ENCODE peak calls at places on chromosome 17, in ten cellular contexts. One of them, this sample, is unnamed.

GRCh38 chr17:17324616-17325015 is 21.4 kb downstream of the NT5M start:
- DNase-seq in stimulated activated CD4-positive, alpha-beta T cell treated with anti-CD3 and anti-CD28 coated beads, Interleukin-1b, Interleukin-23, amount 100 ng/mL, for 24 hours: no peak
- DNase-seq in activated CD4-positive, alpha-beta T cell treated with anti-CD3 and anti-CD28 coated beads for 36 hours: no peak
- DNase-seq in activated CD4-positive, CD25-positive, alpha-beta regulatory T cell treated with anti-CD3 and anti-CD28 coated beads, Interleukin-2, amount 50 U/mL, for 72 hours: no peak
- DNase-seq in GM23248: no peak
- DNase-seq in hippocampal formation: no peak
- DNase-seq in stimulated activated CD8-positive, alpha-beta memory T cell treated with anti-CD3 and anti-CD28 coated beads, Interleukin-4, amount 100 ng/mL, for 1 hour: no peak
- DNase-seq in kidney glomerular epithelial cell: no peak
- DNase-seq in neural crest cell: no peak
- DNase-seq in ACHN: no peak
- DNase-seq in this sample: no peak

GRCh38 chr17:48427598-48427997 is 2.4 kb downstream of the SKAP1 start:
- DNase-seq in stimulated activated CD4-positive, alpha-beta T cell treated with anti-CD3 and anti-CD28 coated beads, Interleukin-1b, Interleukin-23, amount 100 ng/mL, for 24 hours: no peak
- DNase-seq in activated CD4-positive, alpha-beta T cell treated with anti-CD3 and anti-CD28 coated beads for 36 hours: peak; percentile 85
- DNase-seq in activated CD4-positive, CD25-positive, alpha-beta regulatory T cell treated with anti-CD3 and anti-CD28 coated beads, Interleukin-2, amount 50 U/mL, for 72 hours: peak; percentile 59
- DNase-seq in GM23248: peak; percentile 4
- DNase-seq in hippocampal formation: no peak
- DNase-seq in stimulated activated CD8-positive, alpha-beta memory T cell treated with anti-CD3 and anti-CD28 coated beads, Interleukin-4, amount 100 ng/mL, for 1 hour: peak; percentile 33
- DNase-seq in kidney glomerular epithelial cell: no peak
- DNase-seq in neural crest cell: no peak
- DNase-seq in ACHN: peak; percentile 43
- DNase-seq in this sample: no peak

GRCh38 chr17:32805029-32805976 is 71.6 kb downstream of the MYO1D start:
- DNase-seq in stimulated activated CD4-positive, alpha-beta T cell treated with anti-CD3 and anti-CD28 coated beads, Interleukin-1b, Interleukin-23, amount 100 ng/mL, for 24 hours: no peak
- DNase-seq in activated CD4-positive, alpha-beta T cell treated with anti-CD3 and anti-CD28 coated beads for 36 hours: no peak
- DNase-seq in activated CD4-positive, CD25-positive, alpha-beta regulatory T cell treated with anti-CD3 and anti-CD28 coated beads, Interleukin-2, amount 50 U/mL, for 72 hours: no peak
- DNase-seq in GM23248: peak; percentile 57
- DNase-seq in hippocampal formation: no peak
- DNase-seq in stimulated activated CD8-positive, alpha-beta memory T cell treated with anti-CD3 and anti-CD28 coated beads, Interleukin-4, amount 100 ng/mL, for 1 hour: no peak
- DNase-seq in kidney glomerular epithelial cell: no peak
- DNase-seq in neural crest cell: no peak
- DNase-seq in ACHN: no peak
- DNase-seq in this sample: no peak

GRCh38 chr17:42249681-42250446 is 26.3 kb downstream of the STAT5B start:
- DNase-seq in stimulated activated CD4-positive, alpha-beta T cell treated with anti-CD3 and anti-CD28 coated beads, Interleukin-1b, Interleukin-23, amount 100 ng/mL, for 24 hours: no peak
- DNase-seq in activated CD4-positive, alpha-beta T cell treated with anti-CD3 and anti-CD28 coated beads for 36 hours: peak; percentile 71
- DNase-seq in activated CD4-positive, CD25-positive, alpha-beta regulatory T cell treated with anti-CD3 and anti-CD28 coated beads, Interleukin-2, amount 50 U/mL, for 72 hours: no peak
- DNase-seq in GM23248: no peak
- DNase-seq in hippocampal formation: no peak
- DNase-seq in stimulated activated CD8-positive, alpha-beta memory T cell treated with anti-CD3 and anti-CD28 coated beads, Interleukin-4, amount 100 ng/mL, for 1 hour: no peak
- DNase-seq in kidney glomerular epithelial cell: no peak
- DNase-seq in neural crest cell: no peak
- DNase-seq in ACHN: no peak
- DNase-seq in this sample: no peak

GRCh38 chr17:74230896-74231295 is 17.5 kb downstream of the TTYH2 start:
- DNase-seq in stimulated activated CD4-positive, alpha-beta T cell treated with anti-CD3 and anti-CD28 coated beads, Interleukin-1b, Interleukin-23, amount 100 ng/mL, for 24 hours: no peak
- DNase-seq in activated CD4-positive, alpha-beta T cell treated with anti-CD3 and anti-CD28 coated beads for 36 hours: no peak
- DNase-seq in activated CD4-positive, CD25-positive, alpha-beta regulatory T cell treated with anti-CD3 and anti-CD28 coated beads, Interleukin-2, amount 50 U/mL, for 72 hours: no peak
- DNase-seq in GM23248: no peak
- DNase-seq in hippocampal formation: no peak
- DNase-seq in stimulated activated CD8-positive, alpha-beta memory T cell treated with anti-CD3 and anti-CD28 coated beads, Interleukin-4, amount 100 ng/mL, for 1 hour: no peak
- DNase-seq in kidney glomerular epithelial cell: no peak
- DNase-seq in neural crest cell: no peak
- DNase-seq in ACHN: no peak
- DNase-seq in this sample: no peak

GRCh38 chr17:81523139-81524062 is 4.8 kb upstream of the FSCN2 start:
- DNase-seq in stimulated activated CD4-positive, alpha-beta T cell treated with anti-CD3 and anti-CD28 coated beads, Interleukin-1b, Interleukin-23, amount 100 ng/mL, for 24 hours: no peak
- DNase-seq in activated CD4-positive, alpha-beta T cell treated with anti-CD3 and anti-CD28 coated beads for 36 hours: no peak
- DNase-seq in activated CD4-positive, CD25-positive, alpha-beta regulatory T cell treated with anti-CD3 and anti-CD28 coated beads, Interleukin-2, amount 50 U/mL, for 72 hours: no peak
- DNase-seq in GM23248: peak; percentile 89
- DNase-seq in hippocampal formation: no peak
- DNase-seq in stimulated activated CD8-positive, alpha-beta memory T cell treated with anti-CD3 and anti-CD28 coated beads, Interleukin-4, amount 100 ng/mL, for 1 hour: no peak
- DNase-seq in kidney glomerular epithelial cell: peak; percentile 60
- DNase-seq in neural crest cell: peak; percentile 61
- DNase-seq in ACHN: peak; percentile 78
- DNase-seq in this sample: peak; percentile 89

GRCh38 chr17:52604105-52604504 is 445.6 kb upstream of the CA10 start:
- DNase-seq in stimulated activated CD4-positive, alpha-beta T cell treated with anti-CD3 and anti-CD28 coated beads, Interleukin-1b, Interleukin-23, amount 100 ng/mL, for 24 hours: no peak
- DNase-seq in activated CD4-positive, alpha-beta T cell treated with anti-CD3 and anti-CD28 coated beads for 36 hours: no peak
- DNase-seq in activated CD4-positive, CD25-positive, alpha-beta regulatory T cell treated with anti-CD3 and anti-CD28 coated beads, Interleukin-2, amount 50 U/mL, for 72 hours: no peak
- DNase-seq in GM23248: no peak
- DNase-seq in hippocampal formation: no peak
- DNase-seq in stimulated activated CD8-positive, alpha-beta memory T cell treated with anti-CD3 and anti-CD28 coated beads, Interleukin-4, amount 100 ng/mL, for 1 hour: no peak
- DNase-seq in kidney glomerular epithelial cell: no peak
- DNase-seq in neural crest cell: no peak
- DNase-seq in ACHN: no peak
- DNase-seq in this sample: peak; percentile 11

GRCh38 chr17:30600830-30601494 is 123.8 kb downstream of the GOSR1 start:
- DNase-seq in stimulated activated CD4-positive, alpha-beta T cell treated with anti-CD3 and anti-CD28 coated beads, Interleukin-1b, Interleukin-23, amount 100 ng/mL, for 24 hours: no peak
- DNase-seq in activated CD4-positive, alpha-beta T cell treated with anti-CD3 and anti-CD28 coated beads for 36 hours: peak; percentile 38
- DNase-seq in activated CD4-positive, CD25-positive, alpha-beta regulatory T cell treated with anti-CD3 and anti-CD28 coated beads, Interleukin-2, amount 50 U/mL, for 72 hours: no peak
- DNase-seq in GM23248: peak; percentile 63
- DNase-seq in hippocampal formation: no peak
- DNase-seq in stimulated activated CD8-positive, alpha-beta memory T cell treated with anti-CD3 and anti-CD28 coated beads, Interleukin-4, amount 100 ng/mL, for 1 hour: no peak
- DNase-seq in kidney glomerular epithelial cell: no peak
- DNase-seq in neural crest cell: no peak
- DNase-seq in ACHN: peak; percentile 29
- DNase-seq in this sample: peak; percentile 28

GRCh38 chr17:82240506-82241182 is 11.8 kb downstream of the SLC16A3 start:
- DNase-seq in stimulated activated CD4-positive, alpha-beta T cell treated with anti-CD3 and anti-CD28 coated beads, Interleukin-1b, Interleukin-23, amount 100 ng/mL, for 24 hours: no peak
- DNase-seq in activated CD4-positive, alpha-beta T cell treated with anti-CD3 and anti-CD28 coated beads for 36 hours: no peak
- DNase-seq in activated CD4-positive, CD25-positive, alpha-beta regulatory T cell treated with anti-CD3 and anti-CD28 coated beads, Interleukin-2, amount 50 U/mL, for 72 hours: no peak
- DNase-seq in GM23248: no peak
- DNase-seq in hippocampal formation: no peak
- DNase-seq in stimulated activated CD8-positive, alpha-beta memory T cell treated with anti-CD3 and anti-CD28 coated beads, Interleukin-4, amount 100 ng/mL, for 1 hour: no peak
- DNase-seq in kidney glomerular epithelial cell: no peak
- DNase-seq in neural crest cell: no peak
- DNase-seq in ACHN: no peak
- DNase-seq in this sample: no peak

GRCh38 chr17:57518587-57519118 is 226.4 kb downstream of the CCDC182 start:
- DNase-seq in stimulated activated CD4-positive, alpha-beta T cell treated with anti-CD3 and anti-CD28 coated beads, Interleukin-1b, Interleukin-23, amount 100 ng/mL, for 24 hours: no peak
- DNase-seq in activated CD4-positive, alpha-beta T cell treated with anti-CD3 and anti-CD28 coated beads for 36 hours: no peak
- DNase-seq in activated CD4-positive, CD25-positive, alpha-beta regulatory T cell treated with anti-CD3 and anti-CD28 coated beads, Interleukin-2, amount 50 U/mL, for 72 hours: no peak
- DNase-seq in GM23248: no peak
- DNase-seq in hippocampal formation: no peak
- DNase-seq in stimulated activated CD8-positive, alpha-beta memory T cell treated with anti-CD3 and anti-CD28 coated beads, Interleukin-4, amount 100 ng/mL, for 1 hour: no peak
- DNase-seq in kidney glomerular epithelial cell: no peak
- DNase-seq in neural crest cell: no peak
- DNase-seq in ACHN: peak; percentile 18
- DNase-seq in this sample: no peak

GRCh38 chr17:75109047-75109406 is 742 bp upstream of the ARMC7 start:
- DNase-seq in stimulated activated CD4-positive, alpha-beta T cell treated with anti-CD3 and anti-CD28 coated beads, Interleukin-1b, Interleukin-23, amount 100 ng/mL, for 24 hours: no peak
- DNase-seq in activated CD4-positive, alpha-beta T cell treated with anti-CD3 and anti-CD28 coated beads for 36 hours: peak; percentile 40
- DNase-seq in activated CD4-positive, CD25-positive, alpha-beta regulatory T cell treated with anti-CD3 and anti-CD28 coated beads, Interleukin-2, amount 50 U/mL, for 72 hours: no peak
- DNase-seq in GM23248: no peak
- DNase-seq in hippocampal formation: no peak
- DNase-seq in stimulated activated CD8-positive, alpha-beta memory T cell treated with anti-CD3 and anti-CD28 coated beads, Interleukin-4, amount 100 ng/mL, for 1 hour: no peak
- DNase-seq in kidney glomerular epithelial cell: no peak
- DNase-seq in neural crest cell: no peak
- DNase-seq in ACHN: no peak
- DNase-seq in this sample: no peak

GRCh38 chr17:78343433-78344201 is 16.3 kb downstream of the SOCS3 start:
- DNase-seq in stimulated activated CD4-positive, alpha-beta T cell treated with anti-CD3 and anti-CD28 coated beads, Interleukin-1b, Interleukin-23, amount 100 ng/mL, for 24 hours: no peak
- DNase-seq in activated CD4-positive, alpha-beta T cell treated with anti-CD3 and anti-CD28 coated beads for 36 hours: peak; percentile 87
- DNase-seq in activated CD4-positive, CD25-positive, alpha-beta regulatory T cell treated with anti-CD3 and anti-CD28 coated beads, Interleukin-2, amount 50 U/mL, for 72 hours: peak; percentile 77
- DNase-seq in GM23248: no peak
- DNase-seq in hippocampal formation: no peak
- DNase-seq in stimulated activated CD8-positive, alpha-beta memory T cell treated with anti-CD3 and anti-CD28 coated beads, Interleukin-4, amount 100 ng/mL, for 1 hour: peak; percentile 44
- DNase-seq in kidney glomerular epithelial cell: no peak
- DNase-seq in neural crest cell: no peak
- DNase-seq in ACHN: no peak
- DNase-seq in this sample: no peak

GRCh38 chr17:18314059-18314730 is 599 bp downstream of the TOP3A start:
- DNase-seq in stimulated activated CD4-positive, alpha-beta T cell treated with anti-CD3 and anti-CD28 coated beads, Interleukin-1b, Interleukin-23, amount 100 ng/mL, for 24 hours: no peak
- DNase-seq in activated CD4-positive, alpha-beta T cell treated with anti-CD3 and anti-CD28 coated beads for 36 hours: peak; percentile 22
- DNase-seq in activated CD4-positive, CD25-positive, alpha-beta regulatory T cell treated with anti-CD3 and anti-CD28 coated beads, Interleukin-2, amount 50 U/mL, for 72 hours: no peak
- DNase-seq in GM23248: peak; percentile 49
- DNase-seq in hippocampal formation: no peak
- DNase-seq in stimulated activated CD8-positive, alpha-beta memory T cell treated with anti-CD3 and anti-CD28 coated beads, Interleukin-4, amount 100 ng/mL, for 1 hour: no peak
- DNase-seq in kidney glomerular epithelial cell: peak; percentile 9
- DNase-seq in neural crest cell: no peak
- DNase-seq in ACHN: peak; percentile 27
- DNase-seq in this sample: peak; percentile 29

GRCh38 chr17:75845933-75846700 is 1.9 kb upstream of the UNC13D start:
- DNase-seq in stimulated activated CD4-positive, alpha-beta T cell treated with anti-CD3 and anti-CD28 coated beads, Interleukin-1b, Interleukin-23, amount 100 ng/mL, for 24 hours: no peak
- DNase-seq in activated CD4-positive, alpha-beta T cell treated with anti-CD3 and anti-CD28 coated beads for 36 hours: no peak
- DNase-seq in activated CD4-positive, CD25-positive, alpha-beta regulatory T cell treated with anti-CD3 and anti-CD28 coated beads, Interleukin-2, amount 50 U/mL, for 72 hours: no peak
- DNase-seq in GM23248: no peak
- DNase-seq in hippocampal formation: no peak
- DNase-seq in stimulated activated CD8-positive, alpha-beta memory T cell treated with anti-CD3 and anti-CD28 coated beads, Interleukin-4, amount 100 ng/mL, for 1 hour: no peak
- DNase-seq in kidney glomerular epithelial cell: no peak
- DNase-seq in neural crest cell: no peak
- DNase-seq in ACHN: no peak
- DNase-seq in this sample: no peak

GRCh38 chr17:29612404-29613370 is 10.0 kb downstream of the CORO6 start:
- DNase-seq in stimulated activated CD4-positive, alpha-beta T cell treated with anti-CD3 and anti-CD28 coated beads, Interleukin-1b, Interleukin-23, amount 100 ng/mL, for 24 hours: no peak
- DNase-seq in activated CD4-positive, alpha-beta T cell treated with anti-CD3 and anti-CD28 coated beads for 36 hours: no peak
- DNase-seq in activated CD4-positive, CD25-positive, alpha-beta regulatory T cell treated with anti-CD3 and anti-CD28 coated beads, Interleukin-2, amount 50 U/mL, for 72 hours: no peak
- DNase-seq in GM23248: no peak
- DNase-seq in hippocampal formation: no peak
- DNase-seq in stimulated activated CD8-positive, alpha-beta memory T cell treated with anti-CD3 and anti-CD28 coated beads, Interleukin-4, amount 100 ng/mL, for 1 hour: no peak
- DNase-seq in kidney glomerular epithelial cell: no peak
- DNase-seq in neural crest cell: no peak
- DNase-seq in ACHN: no peak
- DNase-seq in this sample: no peak

GRCh38 chr17:77182205-77182604 is 41.4 kb downstream of the SEC14L1 start:
- DNase-seq in stimulated activated CD4-positive, alpha-beta T cell treated with anti-CD3 and anti-CD28 coated beads, Interleukin-1b, Interleukin-23, amount 100 ng/mL, for 24 hours: no peak
- DNase-seq in activated CD4-positive, alpha-beta T cell treated with anti-CD3 and anti-CD28 coated beads for 36 hours: no peak
- DNase-seq in activated CD4-positive, CD25-positive, alpha-beta regulatory T cell treated with anti-CD3 and anti-CD28 coated beads, Interleukin-2, amount 50 U/mL, for 72 hours: no peak
- DNase-seq in GM23248: no peak
- DNase-seq in hippocampal formation: no peak
- DNase-seq in stimulated activated CD8-positive, alpha-beta memory T cell treated with anti-CD3 and anti-CD28 coated beads, Interleukin-4, amount 100 ng/mL, for 1 hour: no peak
- DNase-seq in kidney glomerular epithelial cell: no peak
- DNase-seq in neural crest cell: no peak
- DNase-seq in ACHN: no peak
- DNase-seq in this sample: no peak

GRCh38 chr17:66989579-66989978 is 25.1 kb downstream of the CACNG4 start:
- DNase-seq in stimulated activated CD4-positive, alpha-beta T cell treated with anti-CD3 and anti-CD28 coated beads, Interleukin-1b, Interleukin-23, amount 100 ng/mL, for 24 hours: no peak
- DNase-seq in activated CD4-positive, alpha-beta T cell treated with anti-CD3 and anti-CD28 coated beads for 36 hours: no peak
- DNase-seq in activated CD4-positive, CD25-positive, alpha-beta regulatory T cell treated with anti-CD3 and anti-CD28 coated beads, Interleukin-2, amount 50 U/mL, for 72 hours: no peak
- DNase-seq in GM23248: no peak
- DNase-seq in hippocampal formation: no peak
- DNase-seq in stimulated activated CD8-positive, alpha-beta memory T cell treated with anti-CD3 and anti-CD28 coated beads, Interleukin-4, amount 100 ng/mL, for 1 hour: no peak
- DNase-seq in kidney glomerular epithelial cell: no peak
- DNase-seq in neural crest cell: no peak
- DNase-seq in ACHN: no peak
- DNase-seq in this sample: no peak

GRCh38 chr17:60747069-60747808 is 69.6 kb downstream of the BCAS3 start:
- DNase-seq in stimulated activated CD4-positive, alpha-beta T cell treated with anti-CD3 and anti-CD28 coated beads, Interleukin-1b, Interleukin-23, amount 100 ng/mL, for 24 hours: no peak
- DNase-seq in activated CD4-positive, alpha-beta T cell treated with anti-CD3 and anti-CD28 coated beads for 36 hours: no peak
- DNase-seq in activated CD4-positive, CD25-positive, alpha-beta regulatory T cell treated with anti-CD3 and anti-CD28 coated beads, Interleukin-2, amount 50 U/mL, for 72 hours: no peak
- DNase-seq in GM23248: no peak
- DNase-seq in hippocampal formation: no peak
- DNase-seq in stimulated activated CD8-positive, alpha-beta memory T cell treated with anti-CD3 and anti-CD28 coated beads, Interleukin-4, amount 100 ng/mL, for 1 hour: no peak
- DNase-seq in kidney glomerular epithelial cell: no peak
- DNase-seq in neural crest cell: peak; percentile 12
- DNase-seq in ACHN: no peak
- DNase-seq in this sample: no peak

GRCh38 chr17:57544381-57544780 is 200.7 kb downstream of the CCDC182 start:
- DNase-seq in stimulated activated CD4-positive, alpha-beta T cell treated with anti-CD3 and anti-CD28 coated beads, Interleukin-1b, Interleukin-23, amount 100 ng/mL, for 24 hours: no peak
- DNase-seq in activated CD4-positive, alpha-beta T cell treated with anti-CD3 and anti-CD28 coated beads for 36 hours: no peak
- DNase-seq in activated CD4-positive, CD25-positive, alpha-beta regulatory T cell treated with anti-CD3 and anti-CD28 coated beads, Interleukin-2, amount 50 U/mL, for 72 hours: no peak
- DNase-seq in GM23248: no peak
- DNase-seq in hippocampal formation: no peak
- DNase-seq in stimulated activated CD8-positive, alpha-beta memory T cell treated with anti-CD3 and anti-CD28 coated beads, Interleukin-4, amount 100 ng/mL, for 1 hour: no peak
- DNase-seq in kidney glomerular epithelial cell: no peak
- DNase-seq in neural crest cell: no peak
- DNase-seq in ACHN: no peak
- DNase-seq in this sample: no peak

GRCh38 chr17:46974086-46974485 is 5.0 kb downstream of the RPRML start:
- DNase-seq in stimulated activated CD4-positive, alpha-beta T cell treated with anti-CD3 and anti-CD28 coated beads, Interleukin-1b, Interleukin-23, amount 100 ng/mL, for 24 hours: no peak
- DNase-seq in activated CD4-positive, alpha-beta T cell treated with anti-CD3 and anti-CD28 coated beads for 36 hours: no peak
- DNase-seq in activated CD4-positive, CD25-positive, alpha-beta regulatory T cell treated with anti-CD3 and anti-CD28 coated beads, Interleukin-2, amount 50 U/mL, for 72 hours: no peak
- DNase-seq in GM23248: no peak
- DNase-seq in hippocampal formation: no peak
- DNase-seq in stimulated activated CD8-positive, alpha-beta memory T cell treated with anti-CD3 and anti-CD28 coated beads, Interleukin-4, amount 100 ng/mL, for 1 hour: no peak
- DNase-seq in kidney glomerular epithelial cell: no peak
- DNase-seq in neural crest cell: no peak
- DNase-seq in ACHN: no peak
- DNase-seq in this sample: no peak

GRCh38 chr17:77631307-77631706 is 327.2 kb upstream of the TNRC6C start:
- DNase-seq in stimulated activated CD4-positive, alpha-beta T cell treated with anti-CD3 and anti-CD28 coated beads, Interleukin-1b, Interleukin-23, amount 100 ng/mL, for 24 hours: no peak
- DNase-seq in activated CD4-positive, alpha-beta T cell treated with anti-CD3 and anti-CD28 coated beads for 36 hours: no peak
- DNase-seq in activated CD4-positive, CD25-positive, alpha-beta regulatory T cell treated with anti-CD3 and anti-CD28 coated beads, Interleukin-2, amount 50 U/mL, for 72 hours: no peak
- DNase-seq in GM23248: no peak
- DNase-seq in hippocampal formation: no peak
- DNase-seq in stimulated activated CD8-positive, alpha-beta memory T cell treated with anti-CD3 and anti-CD28 coated beads, Interleukin-4, amount 100 ng/mL, for 1 hour: no peak
- DNase-seq in kidney glomerular epithelial cell: no peak
- DNase-seq in neural crest cell: no peak
- DNase-seq in ACHN: no peak
- DNase-seq in this sample: no peak

GRCh38 chr17:60148300-60148838 is 1.4 kb upstream of the CA4 start:
- DNase-seq in stimulated activated CD4-positive, alpha-beta T cell treated with anti-CD3 and anti-CD28 coated beads, Interleukin-1b, Interleukin-23, amount 100 ng/mL, for 24 hours: no peak
- DNase-seq in activated CD4-positive, alpha-beta T cell treated with anti-CD3 and anti-CD28 coated beads for 36 hours: no peak
- DNase-seq in activated CD4-positive, CD25-positive, alpha-beta regulatory T cell treated with anti-CD3 and anti-CD28 coated beads, Interleukin-2, amount 50 U/mL, for 72 hours: no peak
- DNase-seq in GM23248: no peak
- DNase-seq in hippocampal formation: no peak
- DNase-seq in stimulated activated CD8-positive, alpha-beta memory T cell treated with anti-CD3 and anti-CD28 coated beads, Interleukin-4, amount 100 ng/mL, for 1 hour: no peak
- DNase-seq in kidney glomerular epithelial cell: no peak
- DNase-seq in neural crest cell: no peak
- DNase-seq in ACHN: no peak
- DNase-seq in this sample: no peak

GRCh38 chr17:10261098-10261497 is 62.7 kb upstream of the GAS7 start:
- DNase-seq in stimulated activated CD4-positive, alpha-beta T cell treated with anti-CD3 and anti-CD28 coated beads, Interleukin-1b, Interleukin-23, amount 100 ng/mL, for 24 hours: no peak
- DNase-seq in activated CD4-positive, alpha-beta T cell treated with anti-CD3 and anti-CD28 coated beads for 36 hours: no peak
- DNase-seq in activated CD4-positive, CD25-positive, alpha-beta regulatory T cell treated with anti-CD3 and anti-CD28 coated beads, Interleukin-2, amount 50 U/mL, for 72 hours: no peak
- DNase-seq in GM23248: no peak
- DNase-seq in hippocampal formation: no peak
- DNase-seq in stimulated activated CD8-positive, alpha-beta memory T cell treated with anti-CD3 and anti-CD28 coated beads, Interleukin-4, amount 100 ng/mL, for 1 hour: no peak
- DNase-seq in kidney glomerular epithelial cell: no peak
- DNase-seq in neural crest cell: no peak
- DNase-seq in ACHN: no peak
- DNase-seq in this sample: no peak

GRCh38 chr17:76872221-76872873 is 4.1 kb downstream of the MGAT5B start:
- DNase-seq in stimulated activated CD4-positive, alpha-beta T cell treated with anti-CD3 and anti-CD28 coated beads, Interleukin-1b, Interleukin-23, amount 100 ng/mL, for 24 hours: no peak
- DNase-seq in activated CD4-positive, alpha-beta T cell treated with anti-CD3 and anti-CD28 coated beads for 36 hours: peak; percentile 46
- DNase-seq in activated CD4-positive, CD25-positive, alpha-beta regulatory T cell treated with anti-CD3 and anti-CD28 coated beads, Interleukin-2, amount 50 U/mL, for 72 hours: no peak
- DNase-seq in GM23248: peak; percentile 96
- DNase-seq in hippocampal formation: no peak
- DNase-seq in stimulated activated CD8-positive, alpha-beta memory T cell treated with anti-CD3 and anti-CD28 coated beads, Interleukin-4, amount 100 ng/mL, for 1 hour: no peak
- DNase-seq in kidney glomerular epithelial cell: peak; percentile 34
- DNase-seq in neural crest cell: no peak
- DNase-seq in ACHN: peak; percentile 99
- DNase-seq in this sample: peak; percentile 93

GRCh38 chr17:63955791-63956190 is 16.9 kb downstream of the SCN4A start:
- DNase-seq in stimulated activated CD4-positive, alpha-beta T cell treated with anti-CD3 and anti-CD28 coated beads, Interleukin-1b, Interleukin-23, amount 100 ng/mL, for 24 hours: no peak
- DNase-seq in activated CD4-positive, alpha-beta T cell treated with anti-CD3 and anti-CD28 coated beads for 36 hours: no peak
- DNase-seq in activated CD4-positive, CD25-positive, alpha-beta regulatory T cell treated with anti-CD3 and anti-CD28 coated beads, Interleukin-2, amount 50 U/mL, for 72 hours: no peak
- DNase-seq in GM23248: no peak
- DNase-seq in hippocampal formation: no peak
- DNase-seq in stimulated activated CD8-positive, alpha-beta memory T cell treated with anti-CD3 and anti-CD28 coated beads, Interleukin-4, amount 100 ng/mL, for 1 hour: no peak
- DNase-seq in kidney glomerular epithelial cell: no peak
- DNase-seq in neural crest cell: no peak
- DNase-seq in ACHN: no peak
- DNase-seq in this sample: no peak

GRCh38 chr17:2347805-2348685 is 10.7 kb downstream of the SGSM2 start:
- DNase-seq in stimulated activated CD4-positive, alpha-beta T cell treated with anti-CD3 and anti-CD28 coated beads, Interleukin-1b, Interleukin-23, amount 100 ng/mL, for 24 hours: no peak
- DNase-seq in activated CD4-positive, alpha-beta T cell treated with anti-CD3 and anti-CD28 coated beads for 36 hours: no peak
- DNase-seq in activated CD4-positive, CD25-positive, alpha-beta regulatory T cell treated with anti-CD3 and anti-CD28 coated beads, Interleukin-2, amount 50 U/mL, for 72 hours: no peak
- DNase-seq in GM23248: peak; percentile 88
- DNase-seq in hippocampal formation: peak; percentile 56
- DNase-seq in stimulated activated CD8-positive, alpha-beta memory T cell treated with anti-CD3 and anti-CD28 coated beads, Interleukin-4, amount 100 ng/mL, for 1 hour: no peak
- DNase-seq in kidney glomerular epithelial cell: peak; percentile 66
- DNase-seq in neural crest cell: peak; percentile 39
- DNase-seq in ACHN: no peak
- DNase-seq in this sample: peak; percentile 66

GRCh38 chr17:77210331-77210730 is 69.6 kb downstream of the SEC14L1 start:
- DNase-seq in stimulated activated CD4-positive, alpha-beta T cell treated with anti-CD3 and anti-CD28 coated beads, Interleukin-1b, Interleukin-23, amount 100 ng/mL, for 24 hours: no peak
- DNase-seq in activated CD4-positive, alpha-beta T cell treated with anti-CD3 and anti-CD28 coated beads for 36 hours: no peak
- DNase-seq in activated CD4-positive, CD25-positive, alpha-beta regulatory T cell treated with anti-CD3 and anti-CD28 coated beads, Interleukin-2, amount 50 U/mL, for 72 hours: no peak
- DNase-seq in GM23248: no peak
- DNase-seq in hippocampal formation: no peak
- DNase-seq in stimulated activated CD8-positive, alpha-beta memory T cell treated with anti-CD3 and anti-CD28 coated beads, Interleukin-4, amount 100 ng/mL, for 1 hour: no peak
- DNase-seq in kidney glomerular epithelial cell: no peak
- DNase-seq in neural crest cell: no peak
- DNase-seq in ACHN: no peak
- DNase-seq in this sample: no peak

GRCh38 chr17:58786586-58787295 is 31.1 kb downstream of the PPM1E start:
- DNase-seq in stimulated activated CD4-positive, alpha-beta T cell treated with anti-CD3 and anti-CD28 coated beads, Interleukin-1b, Interleukin-23, amount 100 ng/mL, for 24 hours: no peak
- DNase-seq in activated CD4-positive, alpha-beta T cell treated with anti-CD3 and anti-CD28 coated beads for 36 hours: no peak
- DNase-seq in activated CD4-positive, CD25-positive, alpha-beta regulatory T cell treated with anti-CD3 and anti-CD28 coated beads, Interleukin-2, amount 50 U/mL, for 72 hours: no peak
- DNase-seq in GM23248: peak; percentile 67
- DNase-seq in hippocampal formation: no peak
- DNase-seq in stimulated activated CD8-positive, alpha-beta memory T cell treated with anti-CD3 and anti-CD28 coated beads, Interleukin-4, amount 100 ng/mL, for 1 hour: no peak
- DNase-seq in kidney glomerular epithelial cell: peak; percentile 23
- DNase-seq in neural crest cell: no peak
- DNase-seq in ACHN: peak; percentile 61
- DNase-seq in this sample: no peak